ENCODE peak calls at places on chromosomes 13 and 19, in nine cellular contexts. L is right atrium auricular region, A is fibroblast of lung, Q is GM12878, E is esophagus muscularis mucosa, K is pancreas, J is tibial artery, M is PC-3, R is A549. N is an unnamed sample. For H3K4me1, the result is how much of the 10 kb centered on the place peaks cover.

GRCh38 chr19:30942636-30943035 is 406.6 kb downstream of the TSHZ3 start:
- DNase-seq in L (no peak), A (no peak), Q (no peak), E (no peak), K (no peak), J (no peak), M (no peak), R (no peak), N (no peak)

GRCh38 chr19:14383898-14384669 is 2.8 kb downstream of the ADGRE5 start:
- DNase-seq in L (peak), A (peak), Q (no peak), E (no peak), K (no peak), J (peak), M (peak), R (no peak), N (no peak)

GRCh38 chr13:113914333-113915011 is 50.6 kb upstream of the GAS6 start:
- DNase-seq in L (peak), A (no peak), Q (no peak), E (peak), K (no peak), J (no peak), M (no peak), R (no peak), N (no peak)

GRCh38 chr13:21476893-21477472 is 17.9 kb upstream of the ZDHHC20 start:
- DNase-seq in L (peak), A (peak), Q (peak), E (no peak), K (peak), J (peak), M (peak), R (peak), N (peak)

GRCh38 chr19:12841094-12841493 is 2.8 kb downstream of the MAST1 start:
- DNase-seq in L (no peak), A (no peak), Q (no peak), E (no peak), K (peak), J (no peak), M (no peak), R (no peak), N (no peak)

GRCh38 chr19:50551713-50552187 is 16.5 kb downstream of the LRRC4B start:
- DNase-seq in L (no peak), A (no peak), Q (no peak), E (no peak), K (no peak), J (no peak), M (no peak), R (no peak), N (no peak)

GRCh38 chr19:29708553-29709439 is 6.3 kb downstream of the C19orf12 start:
- DNase-seq in L (peak), A (no peak), Q (no peak), E (no peak), K (no peak), J (no peak), M (no peak), R (no peak), N (no peak)

GRCh38 chr19:6167115-6167514 is 31.6 kb downstream of the ACSBG2 start:
- DNase-seq in L (no peak), A (no peak), Q (no peak), E (no peak), K (no peak), J (no peak), M (no peak), R (no peak), N (no peak)

GRCh38 chr13:94711561-94712286 is 621 bp downstream of the SOX21 start:
- DNase-seq in L (no peak), A (peak), Q (no peak), E (peak), K (peak), J (no peak), M (peak), R (no peak), N (no peak)

GRCh38 chr19:12791345-12792047 is at the start of gene JUNB:
- DNase-seq in L (peak), A (peak), Q (peak), E (peak), K (peak), J (peak), M (peak), R (peak), N (peak)

GRCh38 chr13:59771272-59771671 is 392.5 kb downstream of the DIAPH3 start:
- DNase-seq in L (no peak), A (no peak), Q (no peak), E (no peak), K (no peak), J (no peak), M (peak), R (peak), N (no peak)

GRCh38 chr19:55161571-55162322 is 4.2 kb upstream of the TNNI3 start:
- DNase-seq in L (no peak), A (no peak), Q (no peak), E (no peak), K (peak), J (no peak), M (no peak), R (no peak), N (no peak)

GRCh38 chr19:55169136-55169535 is 2.7 kb upstream of the DNAAF3 start:
- DNase-seq in L (no peak), A (no peak), Q (no peak), E (no peak), K (no peak), J (no peak), M (no peak), R (no peak), N (no peak)

GRCh38 chr19:55171440-55171839 is 5.0 kb upstream of the DNAAF3 start:
- DNase-seq in L (no peak), A (no peak), Q (no peak), E (no peak), K (no peak), J (no peak), M (no peak), R (no peak), N (no peak)

GRCh38 chr19:55165952-55166529 is 372 bp downstream of the DNAAF3 start:
- DNase-seq in L (peak), A (peak), Q (no peak), E (no peak), K (peak), J (no peak), M (peak), R (peak), N (peak)

DNA sequence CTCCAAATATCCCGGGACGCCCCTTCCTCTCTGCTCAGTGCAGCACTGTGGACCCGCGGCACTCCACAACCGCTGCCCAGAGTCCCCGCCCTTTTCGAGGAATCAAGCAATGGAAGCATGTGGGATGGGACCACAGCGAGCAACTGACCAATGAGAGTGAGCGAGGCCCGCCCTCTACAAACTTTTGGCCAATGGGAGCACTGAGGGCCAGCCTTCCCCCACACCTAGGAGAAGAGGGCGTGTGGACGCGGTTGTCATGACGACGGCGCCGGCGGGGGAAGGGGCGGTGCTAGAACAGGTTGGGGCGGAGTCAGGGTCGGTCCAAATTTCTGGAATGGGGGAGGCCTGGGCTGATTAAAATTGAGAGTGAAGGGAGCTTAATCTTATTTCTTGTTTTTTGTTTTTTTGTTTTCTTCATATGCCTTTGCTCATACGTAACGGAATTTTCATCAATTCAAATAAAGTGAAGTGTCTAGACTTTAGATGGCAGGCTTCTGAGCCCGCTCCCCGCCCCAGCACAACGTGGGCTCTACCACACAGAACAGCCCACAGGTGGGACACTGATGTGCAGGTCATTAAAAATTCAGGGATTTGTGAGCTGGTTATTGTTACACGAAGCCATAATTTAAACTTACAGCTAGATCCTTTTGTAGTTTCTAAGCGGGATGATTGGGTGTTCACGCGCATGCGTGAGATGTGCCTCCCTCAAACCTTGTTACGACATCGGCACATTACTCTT is at the start of gene DNAAF3:
- DNase-seq in L (peak), A (peak), Q (peak), E (peak), K (peak), J (peak), M (peak), R (peak), N (peak)
- TF ChIP-seq CTCF in L (no peak), A (no peak), Q (no peak), E (no peak), K (no peak), J (no peak), M (no peak), R (no peak), N (no peak)

DNA sequence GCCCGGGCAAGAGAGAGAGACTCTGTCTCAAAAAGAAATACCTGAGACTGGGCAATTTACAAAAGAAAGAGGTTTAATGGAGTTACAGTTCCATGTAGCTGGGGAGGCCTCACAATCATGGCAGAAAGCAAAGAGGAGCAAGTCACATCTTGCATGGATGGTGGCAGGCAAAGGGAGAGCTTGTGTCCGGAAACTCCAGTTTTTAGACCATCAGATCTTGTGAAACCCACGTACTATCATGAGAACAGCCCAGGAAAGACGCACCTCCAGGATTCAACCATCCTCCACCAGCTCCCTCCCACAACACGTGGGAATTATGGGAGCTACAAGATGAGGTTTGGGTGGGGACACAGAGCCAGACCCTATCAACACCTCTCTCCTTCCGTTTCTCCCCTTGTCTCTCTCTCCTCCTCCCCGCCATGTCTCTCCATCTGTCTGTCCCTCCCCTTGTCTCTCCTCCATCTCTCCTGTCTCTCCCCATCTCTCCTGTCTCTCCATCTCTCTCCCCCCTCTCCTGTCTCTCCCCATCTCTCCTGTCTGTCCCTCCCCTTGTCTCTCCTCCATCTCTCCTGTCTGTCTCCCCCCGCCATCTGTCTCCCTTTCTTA is 10.0 kb downstream of the POLR2E start:
- DNase-seq in L (no peak), A (no peak), Q (no peak), E (no peak), K (no peak), J (no peak), M (no peak), R (no peak), N (no peak)
- H3K4me1 ChIP-seq in L (under half), A (under half), Q (under half), E (under half), K (under half), J (under half), M (under half), R (under half), N (under half)

GRCh38 chr19:40805258-40805868 is 6.4 kb downstream of the EGLN2 start:
- DNase-seq in L (no peak), A (no peak), Q (no peak), E (no peak), K (no peak), J (no peak), M (no peak), R (no peak), N (no peak)
- H3K27ac ChIP-seq in L (peak), A (peak), Q (no peak), E (peak), K (peak), J (peak), M (no peak), R (no peak), N (no peak)

DNA sequence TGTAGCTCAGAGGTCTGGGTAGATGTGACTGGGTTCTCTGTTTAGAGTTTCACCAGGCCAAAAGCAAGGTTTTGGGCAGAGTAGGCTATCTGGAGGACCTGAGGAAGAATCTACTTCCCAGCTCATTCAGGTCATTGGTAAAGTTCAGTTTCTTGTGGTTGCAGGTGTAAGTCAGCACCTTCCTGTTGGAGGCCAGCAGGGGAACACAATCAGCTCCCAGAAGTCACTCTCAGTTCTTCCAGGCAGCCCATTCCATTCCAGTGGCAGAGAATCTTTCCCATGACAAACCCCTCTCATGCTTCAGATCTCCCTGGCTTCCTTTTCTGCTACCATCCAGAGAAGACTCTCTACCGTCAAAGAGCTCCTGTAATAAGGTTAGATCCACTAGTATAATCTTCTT is 176.2 kb upstream of the UFM1 start:
- DNase-seq in L (no peak), A (no peak), Q (no peak), E (no peak), K (no peak), J (no peak), M (no peak), R (no peak), N (no peak)
- TF ChIP-seq CTCF in L (no peak), A (no peak), Q (no peak), E (no peak), K (no peak), J (no peak), M (no peak), R (no peak), N (no peak)

GRCh38 chr19:38662508-38663155 is 15.2 kb downstream of the ACTN4 start:
- DNase-seq in L (no peak), A (no peak), Q (no peak), E (no peak), K (no peak), J (no peak), M (no peak), R (no peak), N (no peak)

GRCh38 chr19:38663156-38663651 is 15.8 kb downstream of the ACTN4 start:
- DNase-seq in L (no peak), A (no peak), Q (no peak), E (no peak), K (peak), J (no peak), M (no peak), R (no peak), N (no peak)

GRCh38 chr19:38664503-38665211 is 17.2 kb downstream of the ACTN4 start:
- DNase-seq in L (no peak), A (no peak), Q (no peak), E (no peak), K (no peak), J (no peak), M (no peak), R (no peak), N (no peak)

GRCh38 chr19:38665219-38665931 is 17.9 kb downstream of the ACTN4 start:
- DNase-seq in L (no peak), A (no peak), Q (no peak), E (no peak), K (no peak), J (no peak), M (no peak), R (no peak), N (no peak)

GRCh38 chr19:38663957-38664502 is 16.6 kb downstream of the ACTN4 start:
- DNase-seq in L (no peak), A (no peak), Q (no peak), E (no peak), K (peak), J (peak), M (no peak), R (no peak), N (no peak)
- H3K4me1 ChIP-seq in L (under half), A (half or more), Q (under half), E (half or more), K (half or more), J (under half), M (half or more), R (half or more), N (half or more)